ENCODE peak calls at places on chromosomes 2 and 18, in nine cellular contexts. One of them, this sample, is unnamed.

GRCh38 chr2:666441-666840 is 10.8 kb downstream of the TMEM18 start:
- DNase-seq in neural progenitor cell: no peak
- DNase-seq in cardiac muscle cell: no peak
- DNase-seq in endothelial cell: no peak
- DNase-seq in OCI-LY7: no peak
- DNase-seq in RWPE1: no peak
- DNase-seq in left ventricle myocardium inferior: no peak
- DNase-seq in WTC11: no peak
- DNase-seq in dorsolateral prefrontal cortex: no peak
- DNase-seq in this sample: no peak

GRCh38 chr2:54212456-54212855 is 43.6 kb downstream of the TSPYL6 start:
- DNase-seq in cardiac muscle cell: peak; percentile 94
- DNase-seq in dorsolateral prefrontal cortex: no peak
- DNase-seq in WTC11: no peak
- DNase-seq in OCI-LY7: no peak
- DNase-seq in endothelial cell: no peak
- DNase-seq in RWPE1: peak; percentile 71
- DNase-seq in neural progenitor cell: no peak
- DNase-seq in left ventricle myocardium inferior: no peak
- DNase-seq in this sample: no peak

GRCh38 chr2:25664531-25665307 is 8.7 kb downstream of the DTNB start:
- DNase-seq in WTC11: peak; percentile 69
- DNase-seq in cardiac muscle cell: peak; percentile 80
- DNase-seq in dorsolateral prefrontal cortex: peak; percentile 60
- DNase-seq in RWPE1: no peak
- DNase-seq in left ventricle myocardium inferior: peak; percentile 17
- DNase-seq in neural progenitor cell: peak; percentile 79
- DNase-seq in endothelial cell: peak; percentile 71
- DNase-seq in OCI-LY7: peak; percentile 55
- DNase-seq in this sample: peak; percentile 48

GRCh38 chr2:136242687-136243277 is 124.8 kb upstream of the CXCR4 start:
- DNase-seq in OCI-LY7: no peak
- DNase-seq in endothelial cell: no peak
- DNase-seq in dorsolateral prefrontal cortex: no peak
- DNase-seq in WTC11: no peak
- DNase-seq in neural progenitor cell: no peak
- DNase-seq in cardiac muscle cell: no peak
- DNase-seq in RWPE1: no peak
- DNase-seq in left ventricle myocardium inferior: no peak
- DNase-seq in this sample: no peak

GRCh38 chr2:84491256-84491655 is 25.0 kb upstream of the DNAH6 start:
- DNase-seq in dorsolateral prefrontal cortex: no peak
- DNase-seq in neural progenitor cell: no peak
- DNase-seq in left ventricle myocardium inferior: no peak
- DNase-seq in cardiac muscle cell: no peak
- DNase-seq in RWPE1: no peak
- DNase-seq in endothelial cell: no peak
- DNase-seq in OCI-LY7: no peak
- DNase-seq in WTC11: no peak
- DNase-seq in this sample: no peak

GRCh38 chr2:290090-290722 is 2.3 kb upstream of the ALKAL2 start:
- DNase-seq in neural progenitor cell: peak; percentile 81
- DNase-seq in WTC11: peak; percentile 81
- DNase-seq in RWPE1: peak; percentile 52
- DNase-seq in left ventricle myocardium inferior: peak; percentile 62
- DNase-seq in dorsolateral prefrontal cortex: peak; percentile 79
- DNase-seq in endothelial cell: peak; percentile 81
- DNase-seq in OCI-LY7: no peak
- DNase-seq in cardiac muscle cell: peak; percentile 83
- DNase-seq in this sample: peak; percentile 66

GRCh38 chr2:172082105-172082943 is 3.0 kb upstream of the DLX1 start:
- DNase-seq in WTC11: no peak
- DNase-seq in left ventricle myocardium inferior: no peak
- DNase-seq in OCI-LY7: no peak
- DNase-seq in neural progenitor cell: peak; percentile 25
- DNase-seq in dorsolateral prefrontal cortex: no peak
- DNase-seq in cardiac muscle cell: no peak
- DNase-seq in RWPE1: no peak
- DNase-seq in endothelial cell: no peak
- DNase-seq in this sample: peak; percentile 12

GRCh38 chr2:215929602-215930335 is 83.6 kb downstream of the MREG start:
- DNase-seq in left ventricle myocardium inferior: no peak
- DNase-seq in RWPE1: peak; percentile 13
- DNase-seq in neural progenitor cell: no peak
- DNase-seq in OCI-LY7: no peak
- DNase-seq in WTC11: no peak
- DNase-seq in endothelial cell: no peak
- DNase-seq in cardiac muscle cell: no peak
- DNase-seq in dorsolateral prefrontal cortex: no peak
- DNase-seq in this sample: no peak

GRCh38 chr2:237859082-237859433 is 365 bp upstream of the RAMP1 start:
- DNase-seq in dorsolateral prefrontal cortex: no peak
- DNase-seq in left ventricle myocardium inferior: no peak
- DNase-seq in RWPE1: no peak
- DNase-seq in cardiac muscle cell: no peak
- DNase-seq in WTC11: no peak
- DNase-seq in endothelial cell: no peak
- DNase-seq in OCI-LY7: no peak
- DNase-seq in neural progenitor cell: no peak
- DNase-seq in this sample: no peak

GRCh38 chr2:241412144-241412543 is 56.1 kb downstream of the FARP2 start:
- DNase-seq in neural progenitor cell: no peak
- DNase-seq in dorsolateral prefrontal cortex: no peak
- DNase-seq in WTC11: no peak
- DNase-seq in RWPE1: no peak
- DNase-seq in OCI-LY7: no peak
- DNase-seq in endothelial cell: no peak
- DNase-seq in left ventricle myocardium inferior: no peak
- DNase-seq in cardiac muscle cell: peak; percentile 91
- DNase-seq in this sample: no peak

GRCh38 chr2:48727560-48727959 is 28.0 kb downstream of the LHCGR start:
- DNase-seq in OCI-LY7: peak; percentile 2
- DNase-seq in endothelial cell: no peak
- DNase-seq in left ventricle myocardium inferior: no peak
- DNase-seq in cardiac muscle cell: peak; percentile 55
- DNase-seq in RWPE1: no peak
- DNase-seq in neural progenitor cell: no peak
- DNase-seq in dorsolateral prefrontal cortex: no peak
- DNase-seq in WTC11: no peak
- DNase-seq in this sample: no peak
- TF ChIP-seq CTCF in OCI-LY7: peak; percentile 33
- TF ChIP-seq CTCF in endothelial cell: no peak
- TF ChIP-seq CTCF in left ventricle myocardium inferior: no peak
- TF ChIP-seq CTCF in cardiac muscle cell: peak; percentile 35
- TF ChIP-seq CTCF in RWPE1: no peak
- TF ChIP-seq CTCF in neural progenitor cell: peak; percentile 37
- TF ChIP-seq CTCF in dorsolateral prefrontal cortex: no peak
- TF ChIP-seq CTCF in WTC11: no peak
- TF ChIP-seq CTCF in this sample: peak; percentile 53

GRCh38 chr18:24364177-24364576 is 33.4 kb downstream of the OSBPL1A start:
- DNase-seq in neural progenitor cell: no peak
- DNase-seq in dorsolateral prefrontal cortex: no peak
- DNase-seq in RWPE1: no peak
- DNase-seq in endothelial cell: no peak
- DNase-seq in OCI-LY7: no peak
- DNase-seq in left ventricle myocardium inferior: no peak
- DNase-seq in WTC11: no peak
- DNase-seq in cardiac muscle cell: no peak
- DNase-seq in this sample: no peak
- TF ChIP-seq CTCF in neural progenitor cell: no peak
- TF ChIP-seq CTCF in dorsolateral prefrontal cortex: no peak
- TF ChIP-seq CTCF in RWPE1: no peak
- TF ChIP-seq CTCF in endothelial cell: no peak
- TF ChIP-seq CTCF in OCI-LY7: no peak
- TF ChIP-seq CTCF in left ventricle myocardium inferior: no peak
- TF ChIP-seq CTCF in WTC11: no peak
- TF ChIP-seq CTCF in cardiac muscle cell: no peak
- TF ChIP-seq CTCF in this sample: no peak

GRCh38 chr18:33751613-33752221 is 173.7 kb downstream of the ASXL3 start:
- DNase-seq in OCI-LY7: peak; percentile 46
- DNase-seq in dorsolateral prefrontal cortex: no peak
- DNase-seq in WTC11: no peak
- DNase-seq in RWPE1: no peak
- DNase-seq in left ventricle myocardium inferior: no peak
- DNase-seq in cardiac muscle cell: peak; percentile 29
- DNase-seq in neural progenitor cell: peak; percentile 43
- DNase-seq in endothelial cell: no peak
- DNase-seq in this sample: no peak
- TF ChIP-seq CTCF in OCI-LY7: peak; percentile 76
- TF ChIP-seq CTCF in dorsolateral prefrontal cortex: peak; percentile 60
- TF ChIP-seq CTCF in WTC11: peak; percentile 32
- TF ChIP-seq CTCF in RWPE1: peak; percentile 54
- TF ChIP-seq CTCF in left ventricle myocardium inferior: peak; percentile 52
- TF ChIP-seq CTCF in cardiac muscle cell: peak; percentile 63
- TF ChIP-seq CTCF in neural progenitor cell: peak; percentile 74
- TF ChIP-seq CTCF in endothelial cell: peak; percentile 77
- TF ChIP-seq CTCF in this sample: peak; percentile 72

GRCh38 chr18:24187049-24187448 is 48.2 kb downstream of the CABYR start:
- DNase-seq in RWPE1: no peak
- DNase-seq in dorsolateral prefrontal cortex: no peak
- DNase-seq in neural progenitor cell: no peak
- DNase-seq in OCI-LY7: no peak
- DNase-seq in cardiac muscle cell: no peak
- DNase-seq in endothelial cell: no peak
- DNase-seq in left ventricle myocardium inferior: no peak
- DNase-seq in WTC11: no peak
- DNase-seq in this sample: no peak

GRCh38 chr18:24188120-24188519 is 49.3 kb downstream of the CABYR start:
- DNase-seq in WTC11: no peak
- DNase-seq in RWPE1: no peak
- DNase-seq in OCI-LY7: no peak
- DNase-seq in cardiac muscle cell: no peak
- DNase-seq in endothelial cell: no peak
- DNase-seq in left ventricle myocardium inferior: no peak
- DNase-seq in neural progenitor cell: no peak
- DNase-seq in dorsolateral prefrontal cortex: no peak
- DNase-seq in this sample: no peak

GRCh38 chr18:24189007-24189528 is 50.2 kb downstream of the CABYR start:
- DNase-seq in cardiac muscle cell: peak; percentile 46
- DNase-seq in neural progenitor cell: no peak
- DNase-seq in dorsolateral prefrontal cortex: no peak
- DNase-seq in left ventricle myocardium inferior: no peak
- DNase-seq in RWPE1: no peak
- DNase-seq in OCI-LY7: no peak
- DNase-seq in endothelial cell: no peak
- DNase-seq in WTC11: no peak
- DNase-seq in this sample: no peak

GRCh38 chr18:24187689-24188088 is 48.8 kb downstream of the CABYR start:
- DNase-seq in WTC11: no peak
- DNase-seq in cardiac muscle cell: no peak
- DNase-seq in endothelial cell: no peak
- DNase-seq in dorsolateral prefrontal cortex: no peak
- DNase-seq in OCI-LY7: no peak
- DNase-seq in neural progenitor cell: no peak
- DNase-seq in RWPE1: no peak
- DNase-seq in left ventricle myocardium inferior: no peak
- DNase-seq in this sample: no peak

DNA sequence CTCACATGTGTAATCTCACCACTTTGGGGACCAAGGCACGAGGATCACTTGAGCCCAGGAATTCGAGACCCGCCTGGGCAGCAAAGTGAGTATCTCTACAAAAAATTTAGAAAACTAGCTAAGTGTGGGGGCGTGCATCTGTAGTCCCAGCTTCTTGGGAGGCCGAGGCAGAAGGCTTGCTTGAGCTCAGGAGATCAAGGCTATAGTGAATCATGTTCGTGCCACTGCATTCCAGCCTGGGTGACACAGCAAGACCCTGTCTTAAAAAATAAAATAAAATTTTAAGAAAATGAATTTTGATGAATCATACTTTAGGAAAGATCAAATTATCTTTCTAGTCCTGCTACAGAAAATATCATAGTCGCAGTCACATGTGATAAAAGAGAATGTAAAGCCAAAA is 46.9 kb downstream of the CABYR start:
- DNase-seq in endothelial cell: no peak
- DNase-seq in left ventricle myocardium inferior: no peak
- DNase-seq in dorsolateral prefrontal cortex: no peak
- DNase-seq in OCI-LY7: no peak
- DNase-seq in WTC11: no peak
- DNase-seq in cardiac muscle cell: peak; percentile 37
- DNase-seq in neural progenitor cell: no peak
- DNase-seq in RWPE1: no peak
- DNase-seq in this sample: no peak
- TF ChIP-seq CTCF in endothelial cell: no peak
- TF ChIP-seq CTCF in left ventricle myocardium inferior: no peak
- TF ChIP-seq CTCF in dorsolateral prefrontal cortex: no peak
- TF ChIP-seq CTCF in OCI-LY7: no peak
- TF ChIP-seq CTCF in WTC11: no peak
- TF ChIP-seq CTCF in cardiac muscle cell: no peak
- TF ChIP-seq CTCF in neural progenitor cell: no peak
- TF ChIP-seq CTCF in RWPE1: no peak
- TF ChIP-seq CTCF in this sample: no peak

DNA sequence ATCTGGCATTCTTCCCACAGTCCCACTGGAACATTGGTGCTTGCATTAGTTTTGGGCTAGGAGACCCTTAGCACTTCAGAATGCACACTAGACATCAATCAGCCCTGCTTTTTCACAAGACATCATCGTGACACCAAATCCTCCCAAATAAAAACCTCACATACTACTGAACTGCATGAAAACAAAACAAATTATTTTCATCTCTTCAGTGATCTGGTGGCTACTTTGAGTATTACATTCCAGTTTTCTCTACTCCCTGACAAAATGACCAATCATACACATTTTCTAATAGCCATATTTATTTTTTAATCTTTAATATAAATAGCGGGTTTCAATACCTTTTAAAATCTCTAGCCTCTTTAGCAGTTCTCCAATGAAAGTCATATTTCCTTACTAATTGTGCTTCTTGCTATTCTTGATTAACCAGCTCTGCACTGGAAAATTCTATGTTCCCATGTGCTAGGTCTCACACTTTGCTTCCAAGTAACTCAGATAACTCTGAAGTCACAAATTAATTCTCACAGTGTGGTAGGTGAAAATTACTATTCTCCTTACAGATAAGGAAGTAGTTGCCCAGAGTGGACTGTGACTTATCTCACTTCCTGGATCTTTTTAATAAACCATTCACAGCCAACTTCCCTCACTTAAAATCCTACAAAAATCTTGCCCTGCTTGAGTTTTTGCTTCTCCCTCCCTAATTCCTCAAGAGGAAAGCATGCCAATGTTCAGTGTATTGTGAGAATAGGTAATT is 82.5 kb upstream of the EPB41L3 start:
- DNase-seq in dorsolateral prefrontal cortex: no peak
- DNase-seq in OCI-LY7: no peak
- DNase-seq in WTC11: no peak
- DNase-seq in neural progenitor cell: no peak
- DNase-seq in cardiac muscle cell: no peak
- DNase-seq in endothelial cell: no peak
- DNase-seq in left ventricle myocardium inferior: no peak
- DNase-seq in RWPE1: no peak
- DNase-seq in this sample: no peak
- TF ChIP-seq CTCF in dorsolateral prefrontal cortex: no peak
- TF ChIP-seq CTCF in OCI-LY7: no peak
- TF ChIP-seq CTCF in WTC11: no peak
- TF ChIP-seq CTCF in neural progenitor cell: no peak
- TF ChIP-seq CTCF in cardiac muscle cell: peak; percentile 12
- TF ChIP-seq CTCF in endothelial cell: peak; percentile 47
- TF ChIP-seq CTCF in left ventricle myocardium inferior: no peak
- TF ChIP-seq CTCF in RWPE1: no peak
- TF ChIP-seq CTCF in this sample: peak; percentile 45